ENCODE peak calls at places on chromosomes 7 and 10, in eight cellular contexts. F is CD8-positive, alpha-beta T cell; Y is CD4-positive, alpha-beta T cell; N is transverse colon; L is lower lobe of right lung; J is cardiac muscle cell; S is MM.1S; I is IMR-90. R is an unnamed sample.
A peak's percentile ranks its signal among the peaks of the same experiment; 100 is the strongest.

GRCh38 chr10:50063100-50063499 is 4.7 kb upstream of the WASHC2A start:
- DNase-seq in N (no peak), I (no peak), F (no peak), L (no peak), Y (no peak), J (no peak), S (no peak), R (no peak)

GRCh38 chr7:49398730-49399129 is 374.7 kb upstream of the VWC2 start:
- DNase-seq in F (no peak), Y (no peak), I (no peak), S (peak; percentile 66), L (no peak), J (peak; percentile 28), N (no peak), R (no peak)

GRCh38 chr10:45502458-45502857 is 128.4 kb downstream of the ALOX5 start:
- DNase-seq in N (no peak), S (no peak), F (no peak), I (no peak), J (no peak), Y (no peak), L (no peak), R (no peak)

GRCh38 chr10:43606323-43607198 is at the start of gene ZNF485:
- DNase-seq in F (peak; percentile 59), I (peak; percentile 64), S (peak; percentile 68), N (peak; percentile 69), Y (peak; percentile 48), L (peak; percentile 84), J (peak; percentile 78), R (peak; percentile 19)

GRCh38 chr7:76016191-76016947 is 22.0 kb upstream of the TMEM120A start:
- DNase-seq in S (no peak), L (no peak), I (peak; percentile 41), Y (no peak), F (no peak), J (peak; percentile 76), N (no peak), R (peak; percentile 5)

GRCh38 chr10:84540022-84540616 is 211.7 kb downstream of the CCSER2 start:
- DNase-seq in S (no peak), F (no peak), N (no peak), J (peak; percentile 65), Y (no peak), I (peak; percentile 82), L (no peak), R (no peak)

GRCh38 chr7:123492485-123492884 is 41.9 kb downstream of the IQUB start:
- DNase-seq in J (no peak), F (no peak), Y (no peak), I (no peak), N (no peak), S (no peak), L (no peak), R (no peak)

GRCh38 chr10:89838002-89838615 is 136.7 kb downstream of the KIF20B start:
- DNase-seq in I (no peak), F (no peak), N (no peak), Y (no peak), S (no peak), L (no peak), J (peak; percentile 27), R (no peak)

GRCh38 chr7:69757990-69758430 is 159.7 kb downstream of the AUTS2 start:
- DNase-seq in N (no peak), S (no peak), Y (no peak), J (peak; percentile 42), I (no peak), F (no peak), L (no peak), R (no peak)

GRCh38 chr10:122692744-122693143 is 6.9 kb downstream of the C10orf120 start:
- DNase-seq in L (no peak), J (no peak), N (no peak), Y (no peak), S (no peak), F (no peak), I (no peak), R (no peak)

GRCh38 chr7:99731638-99732374 is 3.2 kb downstream of the CYP3A7 start:
- DNase-seq in F (no peak), J (no peak), I (no peak), S (no peak), L (no peak), Y (no peak), N (no peak), R (no peak)

GRCh38 chr7:151051108-151051507 is 2.8 kb downstream of the ASIC3 start:
- DNase-seq in F (peak; percentile 70), L (peak; percentile 72), Y (peak; percentile 37), S (peak; percentile 33), N (peak; percentile 43), J (peak; percentile 79), I (peak; percentile 77), R (no peak)

GRCh38 chr10:49324711-49325110 is 25.7 kb downstream of the C10orf71 start:
- DNase-seq in I (no peak), S (no peak), L (no peak), J (peak; percentile 3), N (no peak), F (no peak), Y (no peak), R (no peak)

GRCh38 chr7:146713907-146714306 is 597.3 kb downstream of the CNTNAP2 start:
- DNase-seq in L (no peak), J (no peak), N (no peak), F (no peak), I (no peak), Y (no peak), S (no peak), R (no peak)

GRCh38 chr10:110013615-110014293 is 6.0 kb downstream of the ADD3 start:
- DNase-seq in S (no peak), I (no peak), F (peak; percentile 44), N (no peak), L (no peak), Y (no peak), J (no peak), R (no peak)

DNA sequence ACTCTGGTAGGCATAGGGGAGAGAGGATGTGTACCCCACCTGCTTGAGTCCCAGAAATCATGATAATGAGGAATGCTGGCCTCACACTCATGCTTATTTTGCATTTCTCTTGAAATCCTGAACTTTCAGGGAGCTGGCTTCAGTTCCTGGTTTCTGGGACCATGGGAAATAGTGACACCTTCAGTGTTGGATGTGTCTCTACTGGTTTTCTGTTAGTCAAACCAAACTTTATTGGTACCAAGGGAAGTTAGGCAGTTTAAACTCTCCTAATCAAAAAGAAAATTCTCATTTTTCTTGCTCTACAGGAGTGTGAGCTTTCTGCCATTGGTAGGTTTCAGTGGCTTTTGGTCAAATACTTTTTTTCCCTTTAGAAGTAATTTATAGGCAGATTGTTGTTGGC is 11.8 kb upstream of the PCGF5 start:
- DNase-seq in J (no peak), Y (no peak), N (no peak), S (no peak), F (no peak), L (no peak), I (no peak), R (no peak)
- TF ChIP-seq CTCF in J (no peak), Y (no peak), N (no peak), S (no peak), F (no peak), L (no peak), I (no peak), R (no peak)

GRCh38 chr7:85018498-85018897 is 168.4 kb downstream of the SEMA3D start:
- DNase-seq in Y (no peak), J (peak; percentile 31), N (no peak), L (no peak), F (no peak), I (peak; percentile 9), S (no peak), R (no peak)

GRCh38 chr7:85019176-85019575 is 167.7 kb downstream of the SEMA3D start:
- DNase-seq in I (no peak), J (no peak), Y (no peak), F (no peak), N (no peak), L (no peak), S (no peak), R (no peak)

GRCh38 chr7:85021090-85021704 is 165.7 kb downstream of the SEMA3D start:
- DNase-seq in F (no peak), L (no peak), S (no peak), J (peak; percentile 40), Y (no peak), N (no peak), I (peak; percentile 31), R (no peak)

GRCh38 chr7:85022064-85022697 is 164.7 kb downstream of the SEMA3D start:
- DNase-seq in S (no peak), N (no peak), I (no peak), L (no peak), F (no peak), J (no peak), Y (no peak), R (no peak)

GRCh38 chr7:85019778-85020177 is 167.1 kb downstream of the SEMA3D start:
- DNase-seq in J (no peak), S (no peak), F (no peak), L (no peak), N (no peak), Y (no peak), I (no peak), R (no peak)
- TF ChIP-seq CTCF in J (no peak), S (no peak), F (no peak), L (no peak), N (no peak), Y (no peak), I (no peak), R (no peak)

GRCh38 chr7:47485640-47486435 is 96.1 kb downstream of the TNS3 start:
- DNase-seq in N (peak; percentile 68), S (no peak), I (peak; percentile 45), L (no peak), J (no peak), Y (no peak), F (no peak), R (no peak)

GRCh38 chr7:47483604-47484273 is 98.2 kb downstream of the TNS3 start:
- DNase-seq in N (no peak), F (no peak), J (peak; percentile 49), S (no peak), L (no peak), I (peak; percentile 38), Y (no peak), R (no peak)

GRCh38 chr7:47484923-47485639 is 96.8 kb downstream of the TNS3 start:
- DNase-seq in J (no peak), L (no peak), I (no peak), F (no peak), S (no peak), N (no peak), Y (no peak), R (no peak)

GRCh38 chr7:47482013-47482761 is 99.7 kb downstream of the TNS3 start:
- DNase-seq in F (no peak), L (no peak), Y (no peak), S (peak; percentile 71), I (peak; percentile 98), J (peak; percentile 80), N (no peak), R (peak; percentile 99)

DNA sequence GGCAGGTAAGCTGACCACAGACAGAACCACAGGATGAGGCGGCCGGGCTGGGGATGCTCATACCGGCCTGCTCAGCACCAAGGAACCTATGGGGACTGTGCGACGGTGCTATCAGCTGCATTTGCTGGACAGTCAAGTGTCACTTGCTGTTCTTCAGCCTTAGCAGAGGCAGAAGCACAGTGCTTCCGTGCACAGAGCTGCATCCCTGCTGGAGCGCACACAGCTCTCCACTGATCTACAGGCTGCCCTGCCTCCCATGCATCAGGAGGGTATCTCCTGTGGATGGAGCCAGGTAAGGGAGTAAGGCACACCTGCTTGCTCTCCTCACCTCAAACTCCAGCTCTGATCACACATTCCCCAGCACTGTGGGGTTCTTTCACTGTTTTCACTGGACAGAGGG is 97.5 kb downstream of the TNS3 start:
- DNase-seq in N (no peak), F (no peak), L (no peak), Y (no peak), S (no peak), I (no peak), J (no peak), R (no peak)
- TF ChIP-seq CTCF in N (no peak), F (no peak), L (no peak), Y (no peak), S (no peak), I (no peak), J (no peak), R (no peak)

GRCh38 chr10:54940418-54940817 is 139.4 kb upstream of the PCDH15 start:
- DNase-seq in L (no peak), S (peak; percentile 19), J (no peak), I (no peak), Y (no peak), F (no peak), N (no peak), R (no peak)
- TF ChIP-seq CTCF in L (no peak), S (peak; percentile 17), J (no peak), I (no peak), Y (no peak), F (no peak), N (no peak), R (peak; percentile 43)

R was measured in retinal pigment epithelial cell.